ENCODE peak calls at places on chromosomes 16 and 17, in four cellular contexts. One of them, this sample, is unnamed.

GRCh38 chr17:76597156-76598003 is 11.7 kb upstream of the ST6GALNAC2 start:
- DNase-seq in kidney epithelial cell: no peak
- DNase-seq in left ventricle myocardium inferior: no peak
- DNase-seq in B cell: no peak
- DNase-seq in this sample: peak; percentile 99

GRCh38 chr17:47820023-47820789 is 1.4 kb downstream of the OSBPL7 start:
- DNase-seq in kidney epithelial cell: no peak
- DNase-seq in left ventricle myocardium inferior: no peak
- DNase-seq in B cell: no peak
- DNase-seq in this sample: no peak

GRCh38 chr17:47896672-47897490 is 845 bp downstream of the SP2 start:
- DNase-seq in kidney epithelial cell: no peak
- DNase-seq in left ventricle myocardium inferior: no peak
- DNase-seq in B cell: no peak
- DNase-seq in this sample: no peak

GRCh38 chr17:44830359-44831269 is 527 bp upstream of the GJC1 start:
- DNase-seq in kidney epithelial cell: no peak
- DNase-seq in left ventricle myocardium inferior: no peak
- DNase-seq in B cell: peak; percentile 41
- DNase-seq in this sample: no peak

GRCh38 chr17:61648587-61648986 is 57.6 kb upstream of the NACA2 start:
- DNase-seq in kidney epithelial cell: no peak
- DNase-seq in left ventricle myocardium inferior: no peak
- DNase-seq in B cell: no peak
- DNase-seq in this sample: no peak

GRCh38 chr16:53908731-53909130 is 204.8 kb downstream of the FTO start:
- DNase-seq in kidney epithelial cell: no peak
- DNase-seq in left ventricle myocardium inferior: no peak
- DNase-seq in B cell: no peak
- DNase-seq in this sample: no peak

GRCh38 chr17:39648876-39649430 is 12.0 kb downstream of the STARD3 start:
- DNase-seq in kidney epithelial cell: no peak
- DNase-seq in left ventricle myocardium inferior: no peak
- DNase-seq in B cell: no peak
- DNase-seq in this sample: no peak

GRCh38 chr16:48611329-48612137 is 1.6 kb upstream of the N4BP1 start:
- DNase-seq in kidney epithelial cell: no peak
- DNase-seq in left ventricle myocardium inferior: no peak
- DNase-seq in B cell: peak; percentile 54
- DNase-seq in this sample: peak; percentile 99

GRCh38 chr16:85174871-85175723 is 62.8 kb upstream of the CIBAR2 start:
- DNase-seq in kidney epithelial cell: no peak
- DNase-seq in left ventricle myocardium inferior: no peak
- DNase-seq in B cell: no peak
- DNase-seq in this sample: no peak

GRCh38 chr17:43410557-43411368 is 12.0 kb downstream of the ARL4D start:
- DNase-seq in kidney epithelial cell: no peak
- DNase-seq in left ventricle myocardium inferior: no peak
- DNase-seq in B cell: no peak
- DNase-seq in this sample: no peak

GRCh38 chr16:83887088-83887487 is 11.8 kb upstream of the MLYCD start:
- DNase-seq in kidney epithelial cell: no peak
- DNase-seq in left ventricle myocardium inferior: no peak
- DNase-seq in B cell: no peak
- DNase-seq in this sample: no peak

GRCh38 chr17:31562447-31562846 is 171.0 kb downstream of the RAB11FIP4 start:
- DNase-seq in kidney epithelial cell: no peak
- DNase-seq in left ventricle myocardium inferior: no peak
- DNase-seq in B cell: no peak
- DNase-seq in this sample: no peak

GRCh38 chr16:85420501-85421337 is 192.4 kb upstream of the GSE1 start:
- DNase-seq in kidney epithelial cell: no peak
- DNase-seq in left ventricle myocardium inferior: peak; percentile 47
- DNase-seq in B cell: peak; percentile 90
- DNase-seq in this sample: no peak

GRCh38 chr17:61400058-61400785 is 579 bp downstream of the TBX2 start:
- DNase-seq in kidney epithelial cell: no peak
- DNase-seq in left ventricle myocardium inferior: no peak
- DNase-seq in B cell: peak; percentile 81
- DNase-seq in this sample: no peak

GRCh38 chr16:57025941-57026777 is 36.8 kb downstream of the NLRC5 start:
- DNase-seq in kidney epithelial cell: no peak
- DNase-seq in left ventricle myocardium inferior: no peak
- DNase-seq in B cell: peak; percentile 2
- DNase-seq in this sample: no peak

GRCh38 chr17:50207792-50208567 is 6.5 kb upstream of the COL1A1 start:
- DNase-seq in kidney epithelial cell: no peak
- DNase-seq in left ventricle myocardium inferior: no peak
- DNase-seq in B cell: no peak
- DNase-seq in this sample: no peak

GRCh38 chr17:18920911-18921441 is 31.0 kb upstream of the SLC5A10 start:
- DNase-seq in kidney epithelial cell: no peak
- DNase-seq in left ventricle myocardium inferior: no peak
- DNase-seq in B cell: no peak
- DNase-seq in this sample: peak; percentile 41

GRCh38 chr17:71402007-71402406 is 718.8 kb upstream of the SOX9 start:
- DNase-seq in kidney epithelial cell: no peak
- DNase-seq in left ventricle myocardium inferior: no peak
- DNase-seq in B cell: no peak
- DNase-seq in this sample: no peak

GRCh38 chr17:4476512-4477070 is 22.1 kb upstream of the SPNS2 start:
- DNase-seq in kidney epithelial cell: no peak
- DNase-seq in left ventricle myocardium inferior: no peak
- DNase-seq in B cell: no peak
- DNase-seq in this sample: no peak

GRCh38 chr16:12659871-12660270 is 143.8 kb downstream of the CPPED1 start:
- DNase-seq in kidney epithelial cell: no peak
- DNase-seq in left ventricle myocardium inferior: no peak
- DNase-seq in B cell: no peak
- DNase-seq in this sample: no peak

GRCh38 chr17:17810374-17811248 is 26.2 kb downstream of the SREBF1 start:
- DNase-seq in kidney epithelial cell: no peak
- DNase-seq in left ventricle myocardium inferior: no peak
- DNase-seq in B cell: peak; percentile 51
- DNase-seq in this sample: no peak

GRCh38 chr17:41870627-41871026 is 5.4 kb upstream of the KLHL11 start:
- DNase-seq in kidney epithelial cell: no peak
- DNase-seq in left ventricle myocardium inferior: no peak
- DNase-seq in B cell: no peak
- DNase-seq in this sample: no peak

GRCh38 chr16:46688657-46689491 is at the start of gene VPS35:
- DNase-seq in kidney epithelial cell: peak; percentile 88
- DNase-seq in left ventricle myocardium inferior: peak; percentile 100
- DNase-seq in B cell: peak; percentile 91
- DNase-seq in this sample: peak; percentile 98

GRCh38 chr16:48117217-48118105 is 38.3 kb downstream of the ABCC12 start:
- DNase-seq in kidney epithelial cell: no peak
- DNase-seq in left ventricle myocardium inferior: peak; percentile 26
- DNase-seq in B cell: peak; percentile 61
- DNase-seq in this sample: no peak

GRCh38 chr17:51351890-51352289 is 91.5 kb downstream of the UTP18 start:
- DNase-seq in kidney epithelial cell: no peak
- DNase-seq in left ventricle myocardium inferior: peak; percentile 18
- DNase-seq in B cell: no peak
- DNase-seq in this sample: no peak

GRCh38 chr16:78177927-78178326 is 78.5 kb downstream of the WWOX start:
- DNase-seq in kidney epithelial cell: no peak
- DNase-seq in left ventricle myocardium inferior: no peak
- DNase-seq in B cell: no peak
- DNase-seq in this sample: no peak

GRCh38 chr17:57142925-57143324 is 57.9 kb downstream of the AKAP1 start:
- DNase-seq in kidney epithelial cell: no peak
- DNase-seq in left ventricle myocardium inferior: no peak
- DNase-seq in B cell: no peak
- DNase-seq in this sample: no peak

GRCh38 chr16:8907096-8907495 is 24.9 kb downstream of the LITAFD start:
- DNase-seq in kidney epithelial cell: no peak
- DNase-seq in left ventricle myocardium inferior: no peak
- DNase-seq in B cell: no peak
- DNase-seq in this sample: no peak

GRCh38 chr16:8908779-8909468 is 26.8 kb downstream of the LITAFD start:
- DNase-seq in kidney epithelial cell: no peak
- DNase-seq in left ventricle myocardium inferior: no peak
- DNase-seq in B cell: no peak
- DNase-seq in this sample: no peak

GRCh38 chr16:8904018-8904430 is 21.9 kb downstream of the LITAFD start:
- DNase-seq in kidney epithelial cell: no peak
- DNase-seq in left ventricle myocardium inferior: no peak
- DNase-seq in B cell: no peak
- DNase-seq in this sample: no peak

GRCh38 chr16:8905168-8905762 is 23.1 kb downstream of the LITAFD start:
- DNase-seq in kidney epithelial cell: peak; percentile 16
- DNase-seq in left ventricle myocardium inferior: no peak
- DNase-seq in B cell: no peak
- DNase-seq in this sample: peak; percentile 19

GRCh38 chr16:8905795-8906591 is 23.8 kb downstream of the LITAFD start:
- DNase-seq in kidney epithelial cell: no peak
- DNase-seq in left ventricle myocardium inferior: no peak
- DNase-seq in B cell: no peak
- DNase-seq in this sample: no peak
- TF ChIP-seq CTCF in kidney epithelial cell: peak; percentile 30
- TF ChIP-seq CTCF in left ventricle myocardium inferior: no peak
- TF ChIP-seq CTCF in B cell: no peak
- TF ChIP-seq CTCF in this sample: peak; percentile 16

DNA sequence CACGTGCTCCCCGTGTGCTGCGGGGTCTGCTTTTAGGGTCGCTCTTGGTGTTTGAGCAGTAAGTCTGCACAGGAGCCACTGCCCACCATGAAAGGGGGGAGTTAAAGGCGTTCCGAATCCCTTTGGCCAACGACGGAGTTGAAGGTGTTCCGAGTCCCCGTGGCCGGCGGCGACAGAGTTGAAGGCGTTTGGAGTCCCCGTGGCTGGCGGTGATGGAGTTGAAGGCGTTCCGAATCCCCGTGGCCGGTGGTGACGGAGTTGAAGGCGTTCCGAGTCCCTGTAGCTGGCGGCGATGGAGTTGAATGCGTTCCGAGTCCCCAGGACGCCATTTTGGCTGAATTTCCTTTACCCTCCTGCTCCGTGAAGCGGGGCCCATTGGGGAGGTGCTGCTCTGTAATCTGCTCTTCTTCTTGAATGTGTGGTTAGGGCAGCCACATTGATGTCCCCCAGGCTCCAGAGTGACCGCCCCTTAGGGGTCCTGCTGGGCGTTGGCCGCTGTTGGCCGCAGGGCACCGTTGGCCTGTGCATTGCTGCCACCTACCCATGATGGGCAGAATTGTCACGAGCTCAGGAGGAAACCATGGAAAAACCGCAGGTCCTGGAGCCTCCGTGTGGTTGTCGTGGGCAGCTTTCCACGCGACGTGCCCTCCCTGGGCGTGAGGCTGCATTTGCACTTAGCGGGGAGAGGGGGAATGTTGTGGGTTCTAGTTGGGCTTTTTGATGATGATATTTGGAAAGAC is 73.7 kb upstream of the ZNF750 start:
- DNase-seq in kidney epithelial cell: no peak
- DNase-seq in left ventricle myocardium inferior: no peak
- DNase-seq in B cell: no peak
- DNase-seq in this sample: no peak
- TF ChIP-seq CTCF in kidney epithelial cell: peak; percentile 31
- TF ChIP-seq CTCF in left ventricle myocardium inferior: peak; percentile 22
- TF ChIP-seq CTCF in B cell: no peak
- TF ChIP-seq CTCF in this sample: peak; percentile 56

DNA sequence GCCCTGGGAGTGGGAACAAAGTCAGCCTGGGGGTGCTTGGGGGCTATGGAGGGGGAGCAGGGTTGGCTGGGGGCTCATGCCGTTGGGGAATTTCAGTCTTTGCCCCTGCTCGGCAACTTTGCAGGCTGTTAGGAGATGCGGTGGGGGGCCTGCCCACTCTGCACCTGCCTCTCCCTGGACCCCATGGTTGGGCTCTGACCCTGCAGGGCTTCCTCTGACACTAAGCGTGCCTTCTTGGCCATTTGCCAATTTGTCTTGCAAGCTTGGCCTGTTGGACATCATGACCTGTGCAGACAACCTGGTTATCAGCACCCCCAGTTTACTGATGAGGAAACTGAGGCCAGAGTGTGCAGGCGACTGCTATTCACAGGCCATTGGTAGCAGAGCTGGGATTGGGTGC is 14.6 kb downstream of the ADCY7 start:
- DNase-seq in kidney epithelial cell: no peak
- DNase-seq in left ventricle myocardium inferior: peak; percentile 10
- DNase-seq in B cell: peak; percentile 7
- DNase-seq in this sample: no peak
- TF ChIP-seq CTCF in kidney epithelial cell: no peak
- TF ChIP-seq CTCF in left ventricle myocardium inferior: no peak
- TF ChIP-seq CTCF in B cell: no peak
- TF ChIP-seq CTCF in this sample: no peak

GRCh38 chr16:50467559-50467942 is 80.6 kb upstream of the NKD1 start:
- DNase-seq in kidney epithelial cell: no peak
- DNase-seq in left ventricle myocardium inferior: no peak
- DNase-seq in B cell: no peak
- DNase-seq in this sample: no peak

GRCh38 chr16:50462793-50463507 is 85.2 kb upstream of the NKD1 start:
- DNase-seq in kidney epithelial cell: no peak
- DNase-seq in left ventricle myocardium inferior: no peak
- DNase-seq in B cell: no peak
- DNase-seq in this sample: no peak

GRCh38 chr16:50466170-50466569 is 82.0 kb upstream of the NKD1 start:
- DNase-seq in kidney epithelial cell: no peak
- DNase-seq in left ventricle myocardium inferior: no peak
- DNase-seq in B cell: no peak
- DNase-seq in this sample: no peak

GRCh38 chr16:50463581-50464324 is 84.4 kb upstream of the NKD1 start:
- DNase-seq in kidney epithelial cell: no peak
- DNase-seq in left ventricle myocardium inferior: no peak
- DNase-seq in B cell: no peak
- DNase-seq in this sample: no peak

DNA sequence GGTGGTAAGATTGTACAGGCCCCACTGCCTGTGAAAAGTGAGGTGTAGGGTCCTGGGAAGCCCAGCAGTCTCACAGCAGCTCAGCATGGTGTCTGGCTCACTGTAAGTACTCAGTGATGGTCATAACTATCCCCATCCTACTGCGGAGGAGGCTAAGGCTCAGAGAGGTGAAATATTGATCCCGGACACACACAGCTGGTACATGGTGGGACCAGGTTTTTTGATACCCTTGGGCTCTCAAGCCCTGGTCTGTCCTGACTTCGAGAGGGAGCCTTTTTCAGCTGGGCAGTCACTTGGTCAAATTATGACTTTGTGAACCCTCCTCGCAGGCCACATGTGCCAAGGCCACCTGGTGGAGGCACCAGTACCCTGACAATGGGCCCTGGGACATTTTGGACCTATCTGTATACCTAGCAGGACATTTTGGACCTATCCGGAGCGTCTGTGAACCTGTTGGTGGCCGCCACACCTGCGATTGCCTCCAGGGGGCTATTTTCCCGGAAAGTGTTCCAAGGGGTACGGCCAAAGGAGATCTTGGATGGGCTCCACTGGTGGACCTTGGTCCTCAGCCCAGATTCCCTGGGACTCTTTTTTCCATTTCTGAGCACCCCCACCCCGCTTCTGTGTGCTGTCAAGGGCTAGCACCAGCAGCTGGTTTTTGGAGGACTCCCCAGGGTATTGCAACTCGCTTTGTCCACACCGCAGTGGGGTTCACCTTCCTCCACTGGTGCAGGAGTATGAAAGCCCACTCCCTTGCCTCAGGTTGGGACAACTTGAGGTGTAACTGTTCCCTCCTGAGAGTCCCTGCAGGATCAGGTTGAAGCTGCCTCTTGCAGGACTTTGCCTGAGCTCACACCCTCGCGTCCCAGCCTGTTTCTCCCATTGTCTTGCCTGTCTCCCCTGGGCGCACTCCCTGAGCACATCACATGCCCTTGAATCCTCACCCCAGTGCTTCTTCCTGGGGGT is 83.6 kb upstream of the NKD1 start:
- DNase-seq in kidney epithelial cell: no peak
- DNase-seq in left ventricle myocardium inferior: no peak
- DNase-seq in B cell: no peak
- DNase-seq in this sample: no peak
- TF ChIP-seq CTCF in kidney epithelial cell: peak; percentile 25
- TF ChIP-seq CTCF in left ventricle myocardium inferior: no peak
- TF ChIP-seq CTCF in B cell: no peak
- TF ChIP-seq CTCF in this sample: no peak